ENCODE peak calls at places on chromosome 4, in ten cellular contexts. V, D, A, Y, P, C, K, T, W and F are unnamed samples.

GRCh38 chr4:136495076-136495475 is 1037.2 kb downstream of the PCDH18 start:
- DNase-seq in V (no peak), D (no peak), A (no peak), Y (no peak), P (no peak), C (no peak), K (no peak), T (no peak), W (no peak), F (no peak)

GRCh38 chr4:185902654-185903053 is 90.7 kb upstream of the SORBS2 start:
- DNase-seq in V (peak; percentile 21), D (peak; percentile 34), A (no peak), Y (no peak), P (no peak), C (no peak), K (no peak), T (no peak), W (no peak), F (no peak)

GRCh38 chr4:142961866-142962265 is 115.8 kb upstream of the INPP4B start:
- DNase-seq in V (no peak), D (no peak), A (peak; percentile 6), Y (peak; percentile 33), P (no peak), C (no peak), K (no peak), T (no peak), W (no peak), F (no peak)

GRCh38 chr4:107777890-107778289 is 46.8 kb upstream of the SGMS2 start:
- DNase-seq in V (no peak), D (no peak), A (no peak), Y (no peak), P (no peak), C (no peak), K (no peak), T (no peak), W (no peak), F (no peak)

GRCh38 chr4:172095161-172095560 is 282.0 kb downstream of the GALNTL6 start:
- DNase-seq in V (no peak), D (no peak), A (no peak), Y (no peak), P (no peak), C (no peak), K (no peak), T (no peak), W (no peak), F (no peak)

GRCh38 chr4:187171731-187172339 is 448.2 kb upstream of the FAT1 start:
- DNase-seq in V (no peak), D (peak; percentile 73), A (peak; percentile 96), Y (no peak), P (no peak), C (no peak), K (no peak), T (peak; percentile 86), W (no peak), F (no peak)

GRCh38 chr4:18684932-18685331 is 663.4 kb upstream of the LCORL start:
- DNase-seq in V (no peak), D (no peak), A (no peak), Y (no peak), P (no peak), C (no peak), K (no peak), T (no peak), W (no peak), F (no peak)

GRCh38 chr4:11505225-11505971 is 76.7 kb upstream of the HS3ST1 start:
- DNase-seq in V (no peak), D (no peak), A (no peak), Y (no peak), P (no peak), C (no peak), K (peak; percentile 99), T (no peak), W (no peak), F (no peak)

GRCh38 chr4:163166041-163166579 is 580 bp downstream of the NAF1 start:
- DNase-seq in V (peak; percentile 50), D (peak; percentile 42), A (peak; percentile 32), Y (peak; percentile 10), P (peak; percentile 33), C (peak; percentile 61), K (no peak), T (no peak), W (peak; percentile 28), F (no peak)

GRCh38 chr4:88696620-88697019 is 1.0 kb downstream of the NAP1L5 start:
- DNase-seq in V (no peak), D (peak; percentile 71), A (no peak), Y (no peak), P (no peak), C (no peak), K (no peak), T (no peak), W (no peak), F (no peak)
- H3K4me3 ChIP-seq in V (no peak overlapping the region), D (peak overlapping the region; percentile 75), A (peak overlapping the region; percentile 74), Y (no peak overlapping the region), P (peak overlapping the region; percentile 80), C (peak overlapping the region; percentile 79), K (peak overlapping the region; percentile 64), T (peak overlapping the region; percentile 72), W (peak overlapping the region; percentile 72), F (no peak overlapping the region)

GRCh38 chr4:27046851-27047250 is 186.2 kb downstream of the STIM2 start:
- DNase-seq in V (no peak), D (no peak), A (no peak), Y (no peak), P (no peak), C (no peak), K (no peak), T (no peak), W (no peak), F (no peak)

GRCh38 chr4:27043200-27043599 is 182.6 kb downstream of the STIM2 start:
- DNase-seq in V (no peak), D (no peak), A (no peak), Y (no peak), P (no peak), C (no peak), K (no peak), T (no peak), W (no peak), F (no peak)

GRCh38 chr4:27050731-27051130 is 190.1 kb downstream of the STIM2 start:
- DNase-seq in V (no peak), D (no peak), A (no peak), Y (no peak), P (no peak), C (no peak), K (no peak), T (no peak), W (no peak), F (no peak)

GRCh38 chr4:27049101-27049829 is 188.6 kb downstream of the STIM2 start:
- DNase-seq in V (no peak), D (no peak), A (no peak), Y (no peak), P (no peak), C (no peak), K (no peak), T (no peak), W (no peak), F (no peak)

DNA sequence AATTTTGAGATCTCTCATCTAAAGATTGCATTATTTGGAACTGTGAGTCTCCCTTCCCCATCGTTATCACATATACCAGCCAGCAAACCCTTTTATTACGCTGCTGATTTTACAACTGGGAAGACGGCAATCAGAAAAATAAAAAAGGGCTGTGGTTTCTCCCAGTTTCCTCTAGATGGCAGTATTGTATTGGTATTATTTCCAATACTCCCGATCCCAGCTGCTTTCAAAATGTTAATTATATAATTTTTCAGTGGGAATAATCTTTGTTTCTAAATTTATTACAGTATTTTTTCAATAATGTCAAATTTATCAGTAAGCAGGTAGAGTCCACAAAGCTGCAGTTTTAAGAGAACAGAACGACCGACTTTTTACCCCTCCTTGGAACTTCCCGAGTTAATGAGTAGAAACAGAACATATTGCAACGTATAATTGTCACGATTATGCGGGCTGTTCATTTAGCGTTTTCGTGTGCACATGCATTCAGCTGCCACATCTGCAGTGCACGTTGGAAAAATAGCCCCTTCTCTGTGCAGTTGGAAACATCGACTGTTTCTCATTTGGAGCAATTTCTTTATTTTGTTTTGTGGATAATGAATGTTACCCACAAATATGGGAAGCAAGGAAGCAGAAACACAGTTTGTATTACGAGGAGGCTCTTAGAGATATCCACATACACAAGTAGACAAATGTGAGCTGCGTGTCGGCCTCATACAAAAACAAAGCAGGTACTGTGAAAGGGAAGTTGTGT is 187.9 kb downstream of the STIM2 start:
- DNase-seq in V (no peak), D (peak; percentile 41), A (peak; percentile 20), Y (no peak), P (no peak), C (no peak), K (peak; percentile 21), T (no peak), W (no peak), F (no peak)
- H3K4me3 ChIP-seq in V (no peak overlapping the region), D (peak overlapping the region; percentile 25), A (peak overlapping the region; percentile 53), Y (peak overlapping the region; percentile 8), P (no peak overlapping the region), C (peak overlapping the region; percentile 12), K (peak overlapping the region; percentile 40), T (peak overlapping the region; percentile 35), W (peak overlapping the region; percentile 40), F (no peak overlapping the region)

GRCh38 chr4:67204441-67204840 is 340.9 kb downstream of the CENPC start:
- DNase-seq in V (no peak), D (no peak), A (no peak), Y (no peak), P (no peak), C (no peak), K (no peak), T (no peak), W (no peak), F (no peak)

DNA sequence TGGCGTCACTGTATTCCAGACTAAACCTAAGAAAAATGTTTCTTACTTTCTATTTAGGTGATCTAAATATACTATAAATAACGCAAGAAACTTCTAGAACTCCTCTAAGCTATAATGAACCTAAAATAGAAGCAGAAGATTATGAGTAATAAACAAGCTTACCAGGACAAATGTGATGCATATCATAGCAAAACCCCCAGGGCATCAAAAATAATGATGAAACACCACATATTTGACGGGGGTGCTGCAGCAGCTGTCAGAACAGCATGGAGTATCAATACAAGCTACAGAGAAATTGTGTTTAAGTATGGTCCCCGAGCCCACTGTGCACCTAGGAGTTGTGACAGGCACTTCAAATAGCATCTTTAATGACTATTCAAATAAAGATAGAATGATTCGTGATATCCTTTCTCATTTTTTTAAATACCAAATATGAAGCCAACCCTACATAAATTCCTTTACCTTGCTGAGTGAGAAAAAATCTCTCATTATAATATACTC is 337.3 kb downstream of the CENPC start:
- DNase-seq in V (no peak), D (no peak), A (no peak), Y (no peak), P (no peak), C (no peak), K (no peak), T (no peak), W (no peak), F (no peak)
- H3K4me3 ChIP-seq in V (no peak overlapping the region), D (no peak overlapping the region), A (no peak overlapping the region), Y (no peak overlapping the region), P (no peak overlapping the region), C (no peak overlapping the region), K (no peak overlapping the region), T (no peak overlapping the region), W (no peak overlapping the region), F (no peak overlapping the region)

DNA sequence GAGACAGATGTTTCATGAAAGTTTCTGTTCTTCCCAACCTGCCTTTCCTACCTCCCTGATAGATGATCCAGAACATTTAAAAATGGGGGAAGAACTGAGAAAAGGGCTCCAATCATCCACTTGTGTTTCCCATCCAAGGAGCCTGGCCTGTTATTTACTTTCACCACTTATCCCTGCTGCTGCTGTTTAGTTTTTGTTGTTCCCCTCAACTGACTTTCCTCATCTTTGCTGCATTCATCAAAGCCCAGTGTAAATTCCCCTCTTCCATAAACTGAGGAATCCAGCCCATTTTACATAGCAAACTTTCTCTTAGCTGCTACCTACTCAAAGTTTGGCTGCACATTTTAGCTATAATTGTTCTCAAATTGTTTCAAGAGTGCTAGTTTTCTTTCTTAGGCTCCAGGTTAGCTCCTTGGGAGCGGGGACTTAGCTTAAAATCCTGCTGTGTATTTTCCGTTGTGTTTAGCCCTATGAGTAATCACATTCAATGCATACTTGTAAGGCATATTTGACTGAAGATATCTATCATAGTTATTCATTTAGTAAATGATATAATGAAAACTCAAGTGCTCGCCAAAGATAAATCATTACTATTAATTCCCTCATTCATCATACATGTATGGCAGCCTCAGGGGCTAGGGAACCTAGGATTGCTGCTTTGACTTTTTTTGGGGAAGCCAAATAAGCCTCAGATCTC is 1.4 kb upstream of the PTPN13 start:
- DNase-seq in V (no peak), D (no peak), A (no peak), Y (no peak), P (no peak), C (no peak), K (no peak), T (no peak), W (no peak), F (no peak)
- H3K4me3 ChIP-seq in V (no peak overlapping the region), D (no peak overlapping the region), A (no peak overlapping the region), Y (peak overlapping the region; percentile 58), P (no peak overlapping the region), C (no peak overlapping the region), K (no peak overlapping the region), T (no peak overlapping the region), W (peak overlapping the region; percentile 71), F (no peak overlapping the region)